ENCODE peak calls at places on chromosomes 7 and 10, in ten cellular contexts. D, Z, T, I, U, O, S, Q, G and R are unnamed samples.

GRCh38 chr7:94922457-94922856 is 15.1 kb downstream of the PPP1R9A start:
- DNase-seq in D (no peak), Z (no peak), T (no peak), I (no peak), U (no peak), O (no peak), S (no peak), Q (no peak), G (no peak), R (no peak)

GRCh38 chr7:114865564-114865963 is 56.3 kb upstream of the MDFIC start:
- DNase-seq in D (peak), Z (peak), T (peak), I (peak), U (peak), O (peak), S (peak), Q (peak), G (peak), R (no peak)

GRCh38 chr7:90610105-90610504 is 14.0 kb downstream of the CDK14 start:
- DNase-seq in D (no peak), Z (no peak), T (no peak), I (no peak), U (no peak), O (no peak), S (no peak), Q (no peak), G (no peak), R (no peak)

GRCh38 chr7:94649313-94649924 is 6.5 kb downstream of the SGCE start:
- DNase-seq in D (peak), Z (no peak), T (no peak), I (no peak), U (no peak), O (no peak), S (no peak), Q (no peak), G (no peak), R (no peak)

GRCh38 chr10:13758302-13758701 is 171.5 kb downstream of the PRPF18 start:
- DNase-seq in D (peak), Z (no peak), T (no peak), I (no peak), U (no peak), O (no peak), S (peak), Q (no peak), G (peak), R (no peak)

GRCh38 chr10:108358912-108359311 is 1194.4 kb upstream of the SORCS1 start:
- DNase-seq in D (peak), Z (no peak), T (peak), I (no peak), U (no peak), O (no peak), S (peak), Q (no peak), G (no peak), R (no peak)

GRCh38 chr10:8738987-8739386 is 684.5 kb downstream of the GATA3 start:
- DNase-seq in D (no peak), Z (no peak), T (no peak), I (no peak), U (no peak), O (no peak), S (no peak), Q (no peak), G (no peak), R (no peak)

GRCh38 chr7:134920026-134920758 is 66.1 kb upstream of the AGBL3 start:
- DNase-seq in D (peak), Z (no peak), T (peak), I (no peak), U (no peak), O (no peak), S (peak), Q (no peak), G (no peak), R (no peak)

GRCh38 chr7:70487526-70488285 is 644.2 kb upstream of the GALNT17 start:
- DNase-seq in D (no peak), Z (no peak), T (no peak), I (no peak), U (no peak), O (no peak), S (no peak), Q (no peak), G (no peak), R (no peak)

GRCh38 chr7:75590373-75591005 is 98.4 kb downstream of the SPDYE5 start:
- DNase-seq in D (no peak), Z (no peak), T (no peak), I (no peak), U (no peak), O (no peak), S (no peak), Q (no peak), G (no peak), R (no peak)

GRCh38 chr10:122495406-122496340 is 34.3 kb downstream of the HTRA1 start:
- DNase-seq in D (peak), Z (peak), T (no peak), I (no peak), U (peak), O (peak), S (peak), Q (no peak), G (no peak), R (no peak)

GRCh38 chr10:20879136-20879535 is 18.0 kb downstream of the NEBL start:
- DNase-seq in D (no peak), Z (no peak), T (no peak), I (no peak), U (no peak), O (no peak), S (no peak), Q (no peak), G (no peak), R (no peak)

GRCh38 chr10:86480571-86480970 is 41.0 kb downstream of the WAPL start:
- DNase-seq in D (no peak), Z (no peak), T (no peak), I (no peak), U (no peak), O (no peak), S (no peak), Q (no peak), G (no peak), R (no peak)

GRCh38 chr10:123380491-123381085 is 226.4 kb downstream of the BUB3 start:
- DNase-seq in D (peak), Z (no peak), T (no peak), I (no peak), U (no peak), O (peak), S (no peak), Q (no peak), G (peak), R (no peak)

GRCh38 chr10:68566955-68567354 is 6.8 kb downstream of the TET1 start:
- DNase-seq in D (no peak), Z (no peak), T (no peak), I (no peak), U (no peak), O (no peak), S (no peak), Q (no peak), G (no peak), R (no peak)

GRCh38 chr10:88953662-88954061 is 1.1 kb upstream of the ACTA2 start:
- DNase-seq in D (no peak), Z (no peak), T (no peak), I (no peak), U (no peak), O (no peak), S (no peak), Q (no peak), G (no peak), R (no peak)

GRCh38 chr10:73850863-73851461 is 23.4 kb downstream of the CAMK2G start:
- DNase-seq in D (peak), Z (peak), T (no peak), I (peak), U (peak), O (no peak), S (peak), Q (peak), G (no peak), R (no peak)

GRCh38 chr7:24912874-24913514 is 67.0 kb downstream of the OSBPL3 start:
- DNase-seq in D (no peak), Z (no peak), T (no peak), I (peak), U (no peak), O (no peak), S (no peak), Q (no peak), G (no peak), R (no peak)

GRCh38 chr7:93226310-93226709 is at the start of gene HEPACAM2:
- DNase-seq in D (no peak), Z (no peak), T (no peak), I (no peak), U (no peak), O (no peak), S (no peak), Q (no peak), G (no peak), R (no peak)

GRCh38 chr10:359093-359492 is 223.8 kb downstream of the ZMYND11 start:
- DNase-seq in D (no peak), Z (no peak), T (no peak), I (no peak), U (no peak), O (no peak), S (no peak), Q (no peak), G (no peak), R (peak)

GRCh38 chr10:71314028-71314693 is 4.9 kb upstream of the SLC29A3 start:
- DNase-seq in D (peak), Z (no peak), T (no peak), I (peak), U (peak), O (peak), S (no peak), Q (peak), G (peak), R (no peak)

GRCh38 chr7:143299346-143299745 is 11.2 kb downstream of the CASP2 start:
- DNase-seq in D (no peak), Z (no peak), T (no peak), I (no peak), U (no peak), O (no peak), S (no peak), Q (no peak), G (no peak), R (no peak)

GRCh38 chr7:55107946-55108345 is 89.1 kb downstream of the EGFR start:
- DNase-seq in D (no peak), Z (no peak), T (no peak), I (no peak), U (no peak), O (no peak), S (no peak), Q (no peak), G (no peak), R (no peak)

GRCh38 chr7:155729847-155730246 is 82.4 kb downstream of the SHH start:
- DNase-seq in D (peak), Z (no peak), T (no peak), I (peak), U (no peak), O (no peak), S (peak), Q (no peak), G (no peak), R (no peak)

GRCh38 chr7:36045275-36045674 is 107.8 kb upstream of the EEPD1 start:
- DNase-seq in D (peak), Z (no peak), T (no peak), I (no peak), U (peak), O (no peak), S (no peak), Q (no peak), G (no peak), R (no peak)

GRCh38 chr7:138726288-138726687 is 25.1 kb upstream of the SVOPL start:
- DNase-seq in D (no peak), Z (no peak), T (no peak), I (no peak), U (no peak), O (no peak), S (no peak), Q (no peak), G (no peak), R (no peak)

GRCh38 chr10:34244787-34245484 is 570.2 kb downstream of the PARD3 start:
- DNase-seq in D (no peak), Z (no peak), T (no peak), I (no peak), U (no peak), O (no peak), S (no peak), Q (no peak), G (no peak), R (no peak)

GRCh38 chr7:65832281-65832680 is 40.6 kb upstream of the VKORC1L1 start:
- DNase-seq in D (peak), Z (no peak), T (no peak), I (peak), U (no peak), O (no peak), S (peak), Q (no peak), G (peak), R (no peak)

GRCh38 chr7:102843850-102844249 is 69.0 kb upstream of the LRRC17 start:
- DNase-seq in D (no peak), Z (no peak), T (no peak), I (no peak), U (no peak), O (no peak), S (no peak), Q (no peak), G (no peak), R (no peak)

GRCh38 chr7:106290319-106290718 is 5.5 kb upstream of the NAMPT start:
- DNase-seq in D (no peak), Z (no peak), T (no peak), I (peak), U (no peak), O (no peak), S (no peak), Q (no peak), G (no peak), R (no peak)

GRCh38 chr7:123979876-123980275 is 53.0 kb downstream of the TMEM229A start:
- DNase-seq in D (peak), Z (no peak), T (no peak), I (no peak), U (no peak), O (no peak), S (peak), Q (no peak), G (no peak), R (no peak)

GRCh38 chr10:30980951-30981616 is 50.6 kb downstream of the ZNF438 start:
- DNase-seq in D (peak), Z (no peak), T (no peak), I (peak), U (peak), O (no peak), S (no peak), Q (no peak), G (no peak), R (no peak)

GRCh38 chr7:1236132-1236655 is 3.5 kb downstream of the UNCX start:
- DNase-seq in D (no peak), Z (no peak), T (no peak), I (no peak), U (no peak), O (no peak), S (no peak), Q (no peak), G (peak), R (no peak)

DNA sequence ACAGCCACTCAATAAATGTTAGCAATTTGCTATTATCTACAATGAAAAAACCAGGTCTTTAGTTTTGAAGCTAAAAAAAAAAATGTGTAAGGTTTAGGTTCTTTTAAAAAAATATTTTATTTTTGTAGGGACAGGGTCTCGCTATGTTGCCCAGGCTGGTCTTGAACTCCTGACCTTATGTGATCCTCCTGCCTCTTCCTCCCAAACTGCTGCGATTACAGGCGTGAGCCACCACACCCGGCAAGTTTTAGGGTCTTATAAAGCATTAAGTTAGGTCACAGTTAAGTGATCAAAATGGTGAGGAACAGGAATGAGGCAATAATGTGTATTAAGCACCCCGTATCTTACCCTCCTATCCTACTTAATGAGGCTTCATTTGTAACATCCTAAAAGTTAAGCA is 774 bp downstream of the SEM1 start:
- DNase-seq in D (no peak), Z (no peak), T (no peak), I (no peak), U (no peak), O (no peak), S (no peak), Q (no peak), G (no peak), R (no peak)
- H3K27ac ChIP-seq in D (peak), Z (peak), T (no peak), I (peak), U (no peak), O (peak), S (peak), Q (no peak), G (no peak), R (no peak)

DNA sequence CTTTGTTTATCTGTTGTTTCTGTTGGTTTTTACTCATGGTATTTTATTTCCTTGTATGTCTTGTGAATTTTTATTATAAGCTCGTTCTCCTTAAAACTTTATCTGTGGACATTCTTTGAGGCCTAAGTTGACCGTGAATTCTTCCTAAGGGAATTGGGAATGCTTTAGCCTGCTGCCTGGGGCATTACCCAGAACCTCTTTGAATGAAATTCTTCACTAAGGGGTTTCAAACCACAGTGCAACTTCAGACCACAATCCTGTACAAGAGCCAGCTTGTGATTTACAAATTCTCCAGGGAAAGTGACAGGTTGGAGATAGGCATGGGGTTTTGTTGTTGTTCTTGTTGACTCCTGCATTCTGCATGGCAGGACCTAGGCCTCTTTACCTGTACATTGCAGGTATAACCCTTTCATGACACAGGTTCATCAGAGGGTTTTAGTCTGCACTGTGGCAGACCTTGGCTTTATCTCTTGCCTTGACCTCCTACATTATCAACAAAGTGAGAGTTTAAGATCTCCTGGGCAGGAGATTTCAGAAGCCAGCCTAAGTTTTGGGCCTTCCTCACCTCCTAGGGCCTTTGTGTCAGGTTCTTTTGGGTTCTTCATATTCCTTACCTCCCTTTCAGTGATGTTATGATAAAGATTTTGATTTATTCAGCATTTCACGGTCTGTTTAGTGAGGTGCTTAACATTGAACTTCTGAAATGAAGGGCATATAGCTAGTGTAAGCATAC is 70.2 kb downstream of the ABCC2 start:
- DNase-seq in D (peak), Z (no peak), T (no peak), I (no peak), U (no peak), O (no peak), S (no peak), Q (no peak), G (no peak), R (no peak)
- H3K4me3 ChIP-seq in D (no peak), Z (no peak), T (no peak), I (no peak), U (no peak), O (no peak), S (no peak), Q (no peak), G (no peak), R (no peak)

GRCh38 chr7:5414876-5415275 is 8.8 kb downstream of the TNRC18 start:
- DNase-seq in D (no peak), Z (no peak), T (no peak), I (no peak), U (no peak), O (no peak), S (no peak), Q (no peak), G (peak), R (no peak)
- H3K27ac ChIP-seq in D (peak), Z (peak), T (no peak), I (no peak), U (no peak), O (no peak), S (no peak), Q (no peak), G (no peak), R (no peak)

GRCh38 chr10:119346063-119346835 is 138.9 kb downstream of the GRK5 start:
- DNase-seq in D (no peak), Z (peak), T (no peak), I (no peak), U (no peak), O (no peak), S (no peak), Q (peak), G (peak), R (no peak)

GRCh38 chr10:119348516-119349240 is 141.3 kb downstream of the GRK5 start:
- DNase-seq in D (peak), Z (peak), T (no peak), I (no peak), U (peak), O (no peak), S (peak), Q (peak), G (no peak), R (no peak)

GRCh38 chr10:119348106-119348505 is 140.7 kb downstream of the GRK5 start:
- DNase-seq in D (no peak), Z (no peak), T (no peak), I (no peak), U (no peak), O (no peak), S (no peak), Q (no peak), G (no peak), R (no peak)

GRCh38 chr10:119349341-119349740 is 142.0 kb downstream of the GRK5 start:
- DNase-seq in D (no peak), Z (peak), T (no peak), I (no peak), U (no peak), O (no peak), S (no peak), Q (peak), G (no peak), R (no peak)

GRCh38 chr10:119347181-119347974 is 140.0 kb downstream of the GRK5 start:
- DNase-seq in D (no peak), Z (peak), T (no peak), I (no peak), U (no peak), O (no peak), S (no peak), Q (peak), G (no peak), R (no peak)
- H3K4me3 ChIP-seq in D (no peak), Z (no peak), T (no peak), I (no peak), U (no peak), O (no peak), S (no peak), Q (no peak), G (no peak), R (no peak)

GRCh38 chr10:29302499-29302898 is 13.6 kb downstream of the LYZL1 start:
- DNase-seq in D (no peak), Z (no peak), T (no peak), I (no peak), U (no peak), O (no peak), S (no peak), Q (no peak), G (no peak), R (no peak)
- H3K27ac ChIP-seq in D (no peak), Z (no peak), T (no peak), I (no peak), U (no peak), O (no peak), S (no peak), Q (no peak), G (no peak), R (no peak)

DNA sequence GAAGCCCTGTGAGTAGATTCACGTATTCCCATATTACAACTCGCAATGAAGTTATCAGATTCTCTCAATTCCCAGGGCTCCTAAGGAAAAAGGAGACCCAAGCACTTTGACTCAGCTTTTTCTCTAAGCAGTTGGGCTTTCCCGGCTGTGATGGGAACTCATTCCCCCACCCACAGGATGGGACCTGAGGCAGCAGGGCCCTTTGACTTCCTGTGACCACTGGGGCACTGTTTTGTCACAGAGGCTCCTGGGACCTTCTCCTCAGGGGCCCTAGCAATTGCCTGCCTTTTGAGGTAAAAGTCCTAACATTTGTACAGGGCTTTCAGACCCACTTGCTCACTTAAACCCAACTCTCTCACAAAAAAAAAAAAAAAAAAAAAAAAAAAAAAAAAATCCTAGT is 122.8 kb upstream of the PDLIM1 start:
- DNase-seq in D (no peak), Z (no peak), T (no peak), I (no peak), U (no peak), O (no peak), S (no peak), Q (no peak), G (no peak), R (no peak)
- H3K4me3 ChIP-seq in D (no peak), Z (no peak), T (no peak), I (no peak), U (no peak), O (no peak), S (no peak), Q (no peak), G (no peak), R (no peak)

GRCh38 chr7:141700848-141701371 is 1.1 kb downstream of the DENND11 start:
- DNase-seq in D (no peak), Z (no peak), T (no peak), I (no peak), U (no peak), O (peak), S (no peak), Q (no peak), G (no peak), R (no peak)
- H3K27ac ChIP-seq in D (no peak), Z (peak), T (no peak), I (peak), U (peak), O (peak), S (no peak), Q (peak), G (no peak), R (peak)

GRCh38 chr7:99557196-99557607 is 1.2 kb upstream of the ZNF655 start:
- DNase-seq in D (no peak), Z (no peak), T (no peak), I (no peak), U (no peak), O (no peak), S (no peak), Q (no peak), G (peak), R (no peak)
- H3K4me3 ChIP-seq in D (peak), Z (peak), T (peak), I (peak), U (peak), O (peak), S (peak), Q (peak), G (peak), R (peak)